ENCODE peak calls at places on chromosomes 4 and X, in four cellular contexts. B is amygdala; G is stimulated activated CD4-positive, alpha-beta T cell treated with anti-CD3 and anti-CD28 coated beads, Interleukin-1b, Interleukin-23, amount 100 ng/mL, for 24 hours; F is EL. R is an unnamed sample.

GRCh38 chrX:73851014-73852009 is 288.3 kb downstream of the CHIC1 start:
- DNase-seq in F (no peak), G (no peak), B (no peak), R (no peak)

GRCh38 chr4:121551271-121551670 is 145.5 kb downstream of the ANXA5 start:
- DNase-seq in B (no peak), F (peak; percentile 2), G (no peak), R (no peak)

GRCh38 chrX:87571965-87572364 is 54.4 kb downstream of the KLHL4 start:
- DNase-seq in G (no peak), F (no peak), B (no peak), R (no peak)

GRCh38 chr4:4765811-4766210 is 93.7 kb upstream of the MSX1 start:
- DNase-seq in B (no peak), G (no peak), F (no peak), R (no peak)

GRCh38 chr4:54118850-54119589 is 19.1 kb downstream of the GSX2 start:
- DNase-seq in G (no peak), F (no peak), B (no peak), R (no peak)

GRCh38 chr4:78951862-78952472 is 12.7 kb upstream of the PAQR3 start:
- DNase-seq in F (peak; percentile 39), G (no peak), B (peak; percentile 4), R (no peak)

GRCh38 chr4:52659016-52659721 is at the start of gene USP46:
- DNase-seq in G (peak; percentile 52), F (peak; percentile 78), B (peak; percentile 75), R (peak; percentile 84)

GRCh38 chrX:32084757-32085156 is 1012.9 kb upstream of the FTHL17 start:
- DNase-seq in G (no peak), F (no peak), B (no peak), R (no peak)

GRCh38 chr4:122621010-122621616 is at the start of gene IL21:
- DNase-seq in F (no peak), B (no peak), G (no peak), R (no peak)

GRCh38 chrX:70087857-70088256 is 25.6 kb downstream of the OTUD6A start:
- DNase-seq in F (peak; percentile 18), G (no peak), B (no peak), R (no peak)

GRCh38 chr4:37573566-37573965 is 112.6 kb downstream of the RELL1 start:
- DNase-seq in B (no peak), F (no peak), G (no peak), R (no peak)

GRCh38 chrX:71604141-71604540 is 14.2 kb downstream of the CXCR3 start:
- DNase-seq in B (no peak), F (no peak), G (no peak), R (no peak)

GRCh38 chr4:156347412-156348075 is 393.9 kb upstream of the CTSO start:
- DNase-seq in F (peak; percentile 87), G (no peak), B (no peak), R (no peak)

GRCh38 chr4:77931452-77932135 is 69.0 kb downstream of the MRPL1 start:
- DNase-seq in B (no peak), G (no peak), F (peak; percentile 67), R (no peak)

GRCh38 chr4:41976775-41977516 is 4.6 kb upstream of the DCAF4L1 start:
- DNase-seq in G (no peak), B (no peak), F (no peak), R (no peak)

R was measured in lower lobe of right lung.